ENCODE peak calls at places on chromosomes 12 and 14, in six cellular contexts. L is brain microvascular endothelial cell, W is transverse colon, A is GM06990, Y is gastrocnemius medialis, N is BJ. M is an unnamed sample.

GRCh38 chr12:26971963-26972362 is 33.7 kb downstream of the FGFR1OP2 start:
- DNase-seq in A (peak), W (no peak), N (no peak), Y (no peak), L (no peak), M (no peak)

GRCh38 chr12:27226319-27226984 is 17.6 kb upstream of the STK38L start:
- DNase-seq in A (no peak), W (no peak), N (no peak), Y (no peak), L (no peak), M (no peak)

GRCh38 chr12:56146492-56147460 is 5.6 kb upstream of the MYL6B start:
- DNase-seq in N (no peak), L (no peak), Y (no peak), A (no peak), W (peak), M (no peak)

GRCh38 chr12:95231190-95231589 is 13.6 kb downstream of the VEZT start:
- DNase-seq in L (peak), W (no peak), Y (no peak), A (no peak), N (no peak), M (no peak)

GRCh38 chr14:20478915-20479314 is 9.7 kb downstream of the PNP start:
- DNase-seq in A (no peak), Y (no peak), L (no peak), W (no peak), N (no peak), M (no peak)

GRCh38 chr12:16606201-16606849 is 363 bp upstream of the LMO3 start:
- DNase-seq in N (no peak), Y (no peak), L (peak), A (peak), W (no peak), M (no peak)

GRCh38 chr14:90720336-90720735 is 95.9 kb downstream of the TTC7B start:
- DNase-seq in L (peak), W (no peak), N (no peak), A (no peak), Y (no peak), M (no peak)

GRCh38 chr14:51715250-51715649 is 63.5 kb downstream of the FRMD6 start:
- DNase-seq in W (no peak), Y (no peak), A (no peak), N (no peak), L (no peak), M (no peak)

GRCh38 chr12:107400686-107401447 is 284.7 kb upstream of the PWP1 start:
- DNase-seq in L (peak), N (no peak), Y (no peak), A (no peak), W (no peak), M (no peak)

GRCh38 chr14:99408286-99408970 is 72.2 kb downstream of the SETD3 start:
- DNase-seq in N (no peak), W (no peak), Y (no peak), L (no peak), A (no peak), M (no peak)

GRCh38 chr14:105526781-105527380 is 498 bp downstream of the TMEM121 start:
- DNase-seq in N (no peak), L (no peak), A (no peak), Y (no peak), W (no peak), M (no peak)

GRCh38 chr12:27534060-27534764 is 10.2 kb downstream of the PPFIBP1 start:
- DNase-seq in Y (no peak), L (no peak), W (no peak), N (no peak), A (peak), M (no peak)

GRCh38 chr14:105840266-105841021 is 314.1 kb downstream of the TMEM121 start:
- DNase-seq in A (no peak), Y (no peak), L (no peak), W (no peak), N (no peak), M (no peak)

GRCh38 chr12:389138-390096 is at the start of gene KDM5A:
- DNase-seq in L (peak), N (peak), W (peak), Y (peak), A (peak), M (peak)

GRCh38 chr12:87253157-87253556 is 776.0 kb downstream of the C12orf50 start:
- DNase-seq in Y (no peak), W (no peak), N (no peak), A (no peak), L (no peak), M (no peak)

GRCh38 chr14:38469156-38469555 is 213.3 kb upstream of the CLEC14A start:
- DNase-seq in W (no peak), Y (no peak), A (no peak), N (no peak), L (no peak), M (no peak)

GRCh38 chr12:63930971-63931370 is 86.5 kb downstream of the SRGAP1 start:
- DNase-seq in A (no peak), N (peak), W (no peak), L (no peak), Y (no peak), M (no peak)

GRCh38 chr12:121709478-121709890 is 3.1 kb upstream of the TMEM120B start:
- DNase-seq in A (no peak), L (peak), N (no peak), Y (no peak), W (no peak), M (no peak)

GRCh38 chr12:23949212-23950010 is at the start of gene SOX5:
- DNase-seq in N (no peak), Y (no peak), L (peak), A (no peak), W (no peak), M (peak)

GRCh38 chr12:89040146-89040964 is 311.9 kb downstream of the DUSP6 start:
- DNase-seq in Y (no peak), A (peak), N (no peak), W (peak), L (peak), M (no peak)

GRCh38 chr12:115979351-115979750 is 298.1 kb downstream of the MED13L start:
- DNase-seq in N (no peak), W (no peak), Y (no peak), A (no peak), L (no peak), M (no peak)

GRCh38 chr14:88496414-88496813 is 58.4 kb downstream of the PTPN21 start:
- DNase-seq in Y (no peak), W (no peak), N (no peak), A (no peak), L (no peak), M (no peak)

GRCh38 chr12:2944401-2945047 is 14.7 kb upstream of the TEAD4 start:
- DNase-seq in L (no peak), A (no peak), W (peak), N (no peak), Y (no peak), M (peak)

GRCh38 chr14:45201908-45202307 is 51.1 kb downstream of the MIS18BP1 start:
- DNase-seq in N (no peak), A (peak), Y (no peak), W (no peak), L (peak), M (no peak)

GRCh38 chr14:80658155-80658554 is 283.4 kb downstream of the CEP128 start:
- DNase-seq in N (no peak), A (no peak), L (no peak), Y (no peak), W (no peak), M (no peak)

GRCh38 chr14:75418779-75419768 is 8.7 kb upstream of the JDP2 start:
- DNase-seq in W (peak), N (no peak), Y (no peak), A (peak), L (no peak), M (peak)

GRCh38 chr12:85016423-85016822 is 19.7 kb downstream of the TSPAN19 start:
- DNase-seq in A (no peak), W (no peak), N (peak), L (peak), Y (peak), M (no peak)

GRCh38 chr14:100076133-100076532 is 10.9 kb downstream of the EVL start:
- DNase-seq in W (no peak), Y (no peak), L (no peak), A (peak), N (no peak), M (no peak)

GRCh38 chr12:114943601-114944000 is 259.6 kb upstream of the TBX3 start:
- DNase-seq in Y (no peak), A (no peak), N (no peak), L (no peak), W (no peak), M (no peak)

GRCh38 chr12:27711312-27711682 is 665 bp downstream of the MRPS35 start:
- DNase-seq in W (no peak), A (no peak), N (no peak), Y (no peak), L (peak), M (no peak)

GRCh38 chr12:6582196-6582595 is 14.1 kb upstream of the NOP2 start:
- DNase-seq in Y (no peak), N (no peak), A (no peak), L (no peak), W (no peak), M (no peak)

GRCh38 chr12:20451759-20452158 is 83.4 kb downstream of the PDE3A start:
- DNase-seq in Y (no peak), N (no peak), L (peak), W (no peak), A (no peak), M (no peak)

GRCh38 chr12:53965251-53966069 is 7.5 kb upstream of the HOXC11 start:
- DNase-seq in L (no peak), Y (no peak), N (no peak), A (no peak), W (no peak), M (no peak)
- H3K4me3 ChIP-seq in L (no peak), Y (peak), N (peak), A (no peak), W (no peak), M (no peak)

DNA sequence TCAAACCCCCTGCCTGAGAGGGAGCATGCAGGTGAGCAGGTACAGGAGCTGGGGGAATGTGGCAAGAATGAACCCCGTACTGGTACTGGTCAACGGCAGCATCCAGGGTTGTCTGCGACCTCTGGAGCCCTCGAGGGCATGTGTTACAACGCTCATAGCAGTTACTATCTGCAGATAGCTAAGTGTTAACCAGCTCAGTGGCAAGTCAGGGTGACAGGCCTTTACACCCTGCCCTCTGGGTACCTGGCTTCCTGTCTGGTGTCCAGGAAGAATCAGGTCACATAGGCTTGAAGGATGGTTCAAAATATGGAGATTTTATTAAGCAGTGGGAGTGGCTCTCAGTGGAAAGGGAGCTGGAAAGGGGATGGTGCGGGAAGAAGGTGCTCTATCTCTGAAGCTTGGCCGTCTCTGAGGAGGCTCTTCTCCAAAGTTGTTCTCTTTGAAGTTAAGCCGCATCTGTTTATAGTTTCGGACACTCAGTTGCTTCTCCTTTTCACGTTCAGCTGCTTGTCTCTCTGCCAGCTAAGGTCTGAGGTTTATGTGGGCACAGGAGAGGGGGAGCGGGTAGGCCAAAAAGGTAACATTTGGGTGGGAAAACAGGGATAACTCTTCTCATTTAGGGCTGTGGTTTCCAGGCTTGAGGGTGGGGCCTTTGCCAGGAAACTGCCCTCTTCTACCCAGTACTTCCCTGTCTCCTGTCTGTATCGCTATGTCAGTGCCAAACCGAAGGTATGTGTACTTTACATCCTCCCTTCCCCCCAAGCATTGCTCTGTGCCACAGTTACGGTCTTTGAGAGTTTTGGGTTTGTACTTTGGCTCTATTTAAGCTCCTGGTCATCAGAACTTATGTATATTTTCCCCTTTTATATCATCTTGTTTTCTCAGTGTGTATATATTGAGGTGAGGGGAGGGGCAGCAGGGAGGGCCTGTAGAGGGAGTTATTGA is 305.8 kb downstream of the RGS6 start:
- DNase-seq in A (peak), Y (no peak), L (no peak), W (no peak), N (no peak), M (no peak)
- H3K4me3 ChIP-seq in A (no peak), Y (no peak), L (no peak), W (no peak), N (no peak), M (no peak)

GRCh38 chr14:34710744-34711143 is 3.6 kb downstream of the CFL2 start:
- DNase-seq in A (no peak), Y (no peak), L (no peak), N (no peak), W (no peak), M (no peak)

GRCh38 chr14:34711169-34711568 is 3.2 kb downstream of the CFL2 start:
- DNase-seq in A (peak), N (peak), Y (peak), W (peak), L (peak), M (no peak)

GRCh38 chr14:34713122-34713680 is 1.2 kb downstream of the CFL2 start:
- DNase-seq in Y (no peak), W (no peak), N (no peak), L (no peak), A (no peak), M (no peak)

GRCh38 chr14:34713681-34714319 is 593 bp downstream of the CFL2 start:
- DNase-seq in A (no peak), Y (peak), N (peak), L (peak), W (peak), M (peak)

GRCh38 chr14:34711808-34712712 is 2.3 kb downstream of the CFL2 start:
- DNase-seq in W (no peak), A (no peak), L (no peak), N (no peak), Y (no peak), M (no peak)
- H3K4me3 ChIP-seq in W (no peak), A (no peak), L (no peak), N (no peak), Y (peak), M (no peak)

GRCh38 chr14:49876563-49877127 is 16.2 kb upstream of the ARF6 start:
- DNase-seq in Y (no peak), L (no peak), W (no peak), A (no peak), N (no peak), M (no peak)

GRCh38 chr14:49879683-49880204 is 13.1 kb upstream of the ARF6 start:
- DNase-seq in A (peak), W (peak), Y (no peak), N (no peak), L (peak), M (no peak)

GRCh38 chr14:49882826-49883694 is 9.8 kb upstream of the ARF6 start:
- DNase-seq in W (no peak), Y (no peak), N (no peak), L (peak), A (no peak), M (no peak)

GRCh38 chr14:49881296-49882006 is 11.4 kb upstream of the ARF6 start:
- DNase-seq in Y (no peak), W (no peak), N (no peak), A (no peak), L (no peak), M (no peak)

GRCh38 chr14:49880267-49881064 is 12.4 kb upstream of the ARF6 start:
- DNase-seq in L (no peak), A (no peak), N (no peak), W (no peak), Y (no peak), M (no peak)
- H3K4me3 ChIP-seq in L (no peak), A (no peak), N (no peak), W (no peak), Y (no peak), M (no peak)

M was measured in neuronal stem cell.